ENCODE peak calls at places on chromosomes 4 and X, in eight cellular contexts. K is heart right ventricle; G is left ventricle myocardium inferior; I is right lobe of liver; S is neural progenitor cell; V is CD8-positive, alpha-beta memory T cell; J is cardiac muscle cell; D is GM23338. Q is an unnamed sample. For H3K36me3 and H3K4me1, the result is how much of the 10 kb centered on the place peaks cover.

GRCh38 chr4:77821775-77822174 is 2.6 kb upstream of the CNOT6L start:
- DNase-seq in V (peak), G (no peak), S (no peak), J (no peak), D (no peak), K (no peak), I (no peak), Q (no peak)

GRCh38 chr4:67436742-67437141 is 108.6 kb downstream of the CENPC start:
- DNase-seq in I (no peak), V (no peak), G (no peak), D (no peak), J (peak), K (no peak), S (no peak), Q (no peak)

GRCh38 chrX:49166914-49167739 is 4.6 kb downstream of the MAGIX start:
- DNase-seq in G (peak), K (peak), J (peak), S (peak), I (no peak), V (peak), D (peak), Q (peak)

GRCh38 chrX:21373637-21374162 is 518 bp upstream of the CNKSR2 start:
- DNase-seq in K (peak), S (peak), G (peak), I (peak), D (peak), V (no peak), J (no peak), Q (no peak)

GRCh38 chrX:155127940-155128339 is 56.6 kb downstream of the BRCC3 start:
- DNase-seq in D (no peak), I (no peak), S (no peak), G (no peak), J (no peak), K (no peak), V (no peak), Q (no peak)

GRCh38 chr4:107120661-107121060 is 84.5 kb upstream of the DKK2 start:
- DNase-seq in V (no peak), S (peak), G (no peak), D (peak), K (no peak), J (peak), I (no peak), Q (no peak)

GRCh38 chr4:17867259-17867658 is 56.5 kb downstream of the NCAPG start:
- DNase-seq in I (no peak), D (no peak), J (no peak), S (no peak), V (no peak), G (no peak), K (no peak), Q (no peak)

GRCh38 chr4:1594871-1595788 is 89.0 kb downstream of the FAM53A start:
- DNase-seq in J (no peak), G (no peak), I (no peak), V (no peak), K (peak), S (no peak), D (no peak), Q (no peak)

GRCh38 chrX:69503835-69504625 is at the start of gene NALF2:
- DNase-seq in D (peak), V (no peak), G (peak), S (peak), J (peak), I (peak), K (peak), Q (no peak)

GRCh38 chr4:885353-885752 is 46.8 kb downstream of the GAK start:
- DNase-seq in V (no peak), D (no peak), I (no peak), K (no peak), J (no peak), S (no peak), G (no peak), Q (no peak)

GRCh38 chr4:188433916-188434315 is 294.7 kb downstream of the TRIML1 start:
- DNase-seq in S (peak), I (no peak), K (no peak), G (no peak), J (no peak), V (no peak), D (no peak), Q (no peak)

GRCh38 chr4:183945741-183946140 is 40.6 kb downstream of the STOX2 start:
- DNase-seq in K (no peak), S (no peak), G (no peak), D (no peak), I (no peak), V (no peak), J (no peak), Q (no peak)

GRCh38 chr4:140047017-140047640 is 106.9 kb downstream of the MAML3 start:
- DNase-seq in K (peak), J (peak), D (peak), S (peak), V (no peak), G (peak), I (no peak), Q (no peak)

GRCh38 chrX:155144926-155145325 is 71.3 kb upstream of the VBP1 start:
- DNase-seq in S (no peak), I (no peak), J (no peak), G (no peak), D (no peak), K (no peak), V (no peak), Q (no peak)

GRCh38 chrX:39808471-39808917 is 289.3 kb downstream of the BCOR start:
- DNase-seq in I (no peak), K (peak), J (peak), G (no peak), V (no peak), S (no peak), D (peak), Q (peak)

GRCh38 chr4:176830971-176831370 is 38.2 kb upstream of the VEGFC start:
- DNase-seq in G (no peak), D (no peak), S (no peak), I (no peak), J (no peak), V (no peak), K (no peak), Q (no peak)

GRCh38 chr4:77451530-77451929 is 154.1 kb upstream of the CXCL13 start:
- DNase-seq in S (no peak), I (no peak), K (no peak), G (no peak), J (no peak), D (no peak), V (no peak), Q (no peak)

GRCh38 chrX:69282893-69283690 is 117.8 kb upstream of the PJA1 start:
- DNase-seq in V (no peak), S (peak), J (no peak), G (no peak), D (peak), K (no peak), I (peak), Q (no peak)

GRCh38 chr4:146134761-146135160 is 40.8 kb upstream of the LSM6 start:
- DNase-seq in S (peak), D (no peak), I (peak), G (peak), V (no peak), J (peak), K (no peak), Q (no peak)

GRCh38 chrX:16578218-16578617 is 71.7 kb upstream of the S100G start:
- DNase-seq in J (no peak), V (no peak), D (peak), S (peak), K (no peak), I (no peak), G (no peak), Q (no peak)

GRCh38 chr4:6447561-6448290 is 24.7 kb downstream of the PPP2R2C start:
- DNase-seq in J (no peak), D (no peak), G (no peak), S (no peak), V (no peak), K (no peak), I (no peak), Q (no peak)

DNA sequence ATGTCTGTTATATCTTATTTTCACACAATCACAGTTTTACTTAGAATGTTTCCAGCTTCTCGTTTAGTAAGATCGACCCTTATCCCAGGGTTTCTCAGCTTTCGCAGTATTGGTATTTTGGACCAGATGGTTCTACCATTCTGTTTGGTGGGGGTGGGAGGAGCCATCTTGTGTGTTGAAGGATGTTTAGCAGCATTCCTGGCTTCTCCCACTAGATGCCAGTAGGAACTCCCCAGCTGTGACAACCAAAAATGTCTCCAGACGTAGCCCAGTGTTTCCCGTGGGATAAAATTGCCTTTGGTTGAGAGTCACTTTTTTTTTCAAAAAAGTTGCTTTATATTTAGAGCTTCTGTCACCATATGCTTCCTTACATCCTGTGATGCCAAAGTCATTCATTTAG is 90.9 kb upstream of the TLR2 start:
- DNase-seq in V (no peak), I (no peak), K (no peak), G (no peak), J (no peak), S (no peak), D (peak), Q (no peak)
- H3K36me3 ChIP-seq in V (half or more), I (half or more), K (under half), G (half or more), J (under half), S (under half), D (under half), Q (under half)

GRCh38 chr4:98094118-98094517 is 49.2 kb downstream of the STPG2 start:
- DNase-seq in D (no peak), I (no peak), G (no peak), J (no peak), V (no peak), K (no peak), S (no peak), Q (no peak)

GRCh38 chr4:98092833-98093439 is 50.3 kb downstream of the STPG2 start:
- DNase-seq in I (no peak), V (no peak), K (no peak), S (peak), D (peak), J (peak), G (no peak), Q (no peak)
- H3K4me1 ChIP-seq in I (under half), V (under half), K (under half), S (under half), D (under half), J (under half), G (under half), Q (under half)

DNA sequence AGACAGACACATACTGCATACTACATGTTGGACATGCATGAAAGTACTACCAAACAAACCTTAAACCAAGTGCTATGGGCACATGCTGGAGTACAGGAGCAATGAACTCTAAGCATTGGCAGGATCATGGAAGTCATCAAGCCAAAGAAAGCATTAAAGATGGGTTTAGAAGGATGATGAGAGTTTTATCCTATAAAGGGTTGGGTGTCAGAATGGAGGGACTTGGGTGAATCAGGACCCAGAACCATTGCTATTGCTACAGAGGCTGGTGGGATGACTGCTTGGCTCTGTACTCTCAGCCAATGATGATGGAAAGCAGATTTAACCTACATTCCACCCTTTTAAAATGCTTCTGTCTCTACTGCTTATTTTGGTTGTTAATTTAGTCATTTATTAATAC is 233.9 kb upstream of the EDA2R start:
- DNase-seq in V (no peak), K (no peak), S (no peak), I (no peak), G (no peak), J (no peak), D (no peak), Q (no peak)
- H3K36me3 ChIP-seq in V (under half), K (under half), S (under half), I (under half), G (under half), J (under half), D (under half), Q (under half)

GRCh38 chrX:129750971-129751370 is 12.2 kb downstream of the XPNPEP2 start:
- DNase-seq in V (no peak), J (peak), S (no peak), K (no peak), D (no peak), I (no peak), G (no peak), Q (no peak)
- H3K4me1 ChIP-seq in V (under half), J (under half), S (under half), K (under half), D (under half), I (under half), G (under half), Q (under half)

GRCh38 chr4:83639849-83640493 is 104.1 kb downstream of the GPAT3 start:
- DNase-seq in I (peak), D (peak), J (peak), K (no peak), G (no peak), V (peak), S (peak), Q (peak)

GRCh38 chr4:83631066-83631465 is 95.2 kb downstream of the GPAT3 start:
- DNase-seq in I (no peak), G (no peak), K (no peak), D (no peak), J (peak), V (no peak), S (no peak), Q (peak)

DNA sequence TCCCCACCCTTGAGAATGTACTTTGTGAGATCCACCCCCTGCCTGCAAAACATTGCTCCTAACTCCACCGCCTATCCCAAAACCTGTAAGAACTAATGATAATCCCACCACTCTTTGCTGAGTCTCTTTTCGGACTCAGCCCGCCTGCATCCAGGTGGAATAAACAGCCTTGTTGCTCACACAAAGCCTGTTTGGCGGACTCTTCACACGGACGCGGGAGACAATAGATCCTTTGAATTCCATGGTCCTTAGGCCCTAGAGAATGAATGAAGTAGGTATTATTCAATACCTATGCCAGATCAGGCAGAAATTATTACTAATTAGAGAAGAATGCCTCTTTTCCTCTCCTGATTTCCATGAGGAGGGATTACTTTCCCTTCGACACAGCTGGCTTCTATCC is 101.0 kb downstream of the GPAT3 start:
- DNase-seq in J (no peak), K (no peak), S (peak), V (no peak), G (no peak), I (no peak), D (no peak), Q (no peak)
- H3K36me3 ChIP-seq in J (under half), K (under half), S (under half), V (under half), G (under half), I (under half), D (under half), Q (under half)

DNA sequence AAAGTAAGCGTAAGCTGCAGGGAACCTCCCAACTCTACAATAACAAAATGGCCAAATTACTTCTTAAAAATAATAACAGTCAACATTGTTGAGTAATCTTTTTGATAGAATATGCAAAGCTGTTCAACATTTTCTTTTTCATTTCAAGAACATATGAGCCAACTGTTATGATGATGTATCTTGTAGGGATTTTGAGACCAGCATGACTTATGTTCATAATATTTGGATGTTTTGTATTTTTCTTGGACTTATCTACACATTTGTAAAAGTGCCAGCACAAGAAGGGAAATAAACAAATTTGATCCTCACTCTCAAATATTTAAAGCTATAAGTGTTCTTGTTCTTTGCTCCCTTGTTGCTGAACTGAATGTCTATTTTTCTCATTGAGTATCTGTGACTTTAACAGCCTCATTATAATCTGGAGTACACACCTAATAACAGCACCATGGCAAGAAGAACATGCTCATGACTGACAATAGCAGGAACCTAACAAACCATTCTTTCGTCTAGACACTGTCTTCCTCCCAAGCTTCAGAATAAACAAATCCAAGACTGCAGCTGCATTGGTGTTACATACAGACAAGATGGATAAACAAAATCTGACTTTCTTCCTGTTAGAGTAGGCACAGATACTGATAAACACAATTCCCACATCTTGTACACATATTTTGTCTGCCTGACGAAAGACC is 1049.7 kb downstream of the FAT4 start:
- DNase-seq in V (no peak), I (no peak), J (no peak), S (no peak), K (no peak), G (no peak), D (no peak), Q (no peak)
- H3K4me1 ChIP-seq in V (under half), I (under half), J (under half), S (under half), K (under half), G (under half), D (under half), Q (under half)

GRCh38 chr4:20264688-20265087 is 13.0 kb downstream of the SLIT2 start:
- DNase-seq in G (no peak), V (no peak), J (no peak), I (no peak), K (no peak), S (no peak), D (no peak), Q (no peak)
- H3K36me3 ChIP-seq in G (under half), V (under half), J (under half), I (under half), K (under half), S (under half), D (under half), Q (under half)

GRCh38 chr4:37666625-37667071 is 19.5 kb downstream of the RELL1 start:
- DNase-seq in S (no peak), J (peak), V (no peak), I (no peak), D (peak), G (no peak), K (no peak), Q (peak)

GRCh38 chr4:37662861-37663390 is 23.2 kb downstream of the RELL1 start:
- DNase-seq in K (peak), G (peak), S (peak), J (no peak), D (peak), I (no peak), V (no peak), Q (peak)

GRCh38 chr4:37665347-37666009 is 20.7 kb downstream of the RELL1 start:
- DNase-seq in V (no peak), D (no peak), K (no peak), I (no peak), S (no peak), J (no peak), G (no peak), Q (no peak)

GRCh38 chr4:37663552-37663951 is 22.6 kb downstream of the RELL1 start:
- DNase-seq in J (no peak), D (no peak), S (no peak), K (no peak), V (no peak), I (no peak), G (no peak), Q (no peak)

GRCh38 chr4:37664696-37665095 is 21.5 kb downstream of the RELL1 start:
- DNase-seq in V (no peak), D (peak), G (no peak), K (no peak), I (no peak), S (no peak), J (no peak), Q (no peak)
- H3K4me1 ChIP-seq in V (under half), D (half or more), G (half or more), K (half or more), I (half or more), S (under half), J (under half), Q (under half)

DNA sequence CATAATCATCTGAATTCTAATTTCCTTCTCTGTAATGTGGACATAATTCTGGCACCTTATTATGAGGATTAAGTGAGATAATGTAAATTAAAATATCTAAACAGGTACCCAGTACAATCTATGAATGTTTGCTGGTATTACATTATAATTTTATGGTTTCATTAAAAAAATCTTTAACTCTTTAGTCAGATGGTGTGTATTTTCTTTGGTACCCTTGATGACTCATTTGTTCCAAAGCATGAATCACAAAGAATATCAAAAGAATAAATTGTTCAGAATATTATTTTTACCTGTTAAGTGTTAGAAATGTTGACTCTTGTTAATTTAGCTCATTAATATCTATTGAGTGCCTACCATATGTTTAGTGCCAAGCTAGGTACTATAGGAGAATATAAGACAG is 74.3 kb downstream of the SNX25 start:
- DNase-seq in G (no peak), I (no peak), K (no peak), V (no peak), S (no peak), J (peak), D (no peak), Q (no peak)
- H3K36me3 ChIP-seq in G (under half), I (under half), K (under half), V (under half), S (under half), J (under half), D (under half), Q (under half)

GRCh38 chr4:3483471-3483921 is 20.4 kb downstream of the DOK7 start:
- DNase-seq in S (peak), J (no peak), V (no peak), K (peak), D (no peak), I (no peak), G (peak), Q (no peak)
- H3K4me1 ChIP-seq in S (under half), J (under half), V (under half), K (half or more), D (under half), I (under half), G (half or more), Q (under half)